ENCODE peak calls at places on chromosomes 12 and 14, in five cellular contexts. Z is PC-3, A is mesothelial cell of epicardium, E is AG09319, C is tibial nerve. D is an unnamed sample.

GRCh38 chr12:128743911-128744310 is 79.8 kb downstream of the SLC15A4 start:
- DNase-seq in C (no peak), Z (no peak), A (no peak), E (no peak), D (no peak)

GRCh38 chr14:92317511-92317910 is 5.5 kb upstream of the SLC24A4 start:
- DNase-seq in A (no peak), C (no peak), E (no peak), Z (peak; percentile 7), D (no peak)

GRCh38 chr14:55600784-55601561 is 21.0 kb downstream of the KTN1 start:
- DNase-seq in Z (peak; percentile 82), A (no peak), E (no peak), C (no peak), D (no peak)

GRCh38 chr14:47929334-47929733 is 253.9 kb upstream of the MDGA2 start:
- DNase-seq in E (no peak), A (no peak), C (no peak), Z (no peak), D (no peak)

GRCh38 chr14:85024931-85025330 is 505.0 kb upstream of the FLRT2 start:
- DNase-seq in Z (no peak), C (no peak), E (no peak), A (no peak), D (no peak)

GRCh38 chr12:93061414-93062099 is 132.5 kb upstream of the EEA1 start:
- DNase-seq in A (no peak), Z (no peak), E (no peak), C (no peak), D (no peak)

GRCh38 chr14:67241416-67242362 is at the start of gene PALS1:
- DNase-seq in E (peak; percentile 47), Z (peak; percentile 81), C (peak; percentile 23), A (no peak), D (peak; percentile 73)

GRCh38 chr14:77139540-77140342 is 1.9 kb downstream of the ZDHHC22 start:
- DNase-seq in Z (peak; percentile 52), E (no peak), C (no peak), A (no peak), D (peak; percentile 56)

GRCh38 chr12:103499571-103499970 is 3.8 kb upstream of the C12orf42 start:
- DNase-seq in C (no peak), E (no peak), Z (peak; percentile 43), A (no peak), D (no peak)

GRCh38 chr12:123931686-123932321 is 40.8 kb downstream of the CCDC92 start:
- DNase-seq in E (no peak), C (no peak), Z (no peak), A (no peak), D (no peak)

GRCh38 chr14:102471921-102472814 is 37.4 kb downstream of the ANKRD9 start:
- DNase-seq in C (no peak), A (no peak), E (no peak), Z (no peak), D (no peak)

GRCh38 chr14:95875831-95876768 is 532 bp upstream of the TUNAR start:
- DNase-seq in Z (no peak), C (no peak), E (no peak), A (no peak), D (peak; percentile 27)

GRCh38 chr12:113467154-113467513 is 4.5 kb downstream of the LHX5 start:
- DNase-seq in Z (no peak), A (no peak), C (no peak), E (no peak), D (no peak)

GRCh38 chr12:12872934-12873275 is 18.5 kb upstream of the GPRC5A start:
- DNase-seq in C (no peak), Z (peak; percentile 81), A (no peak), E (no peak), D (no peak)

GRCh38 chr12:68007466-68007865 is 18.2 kb downstream of the IFNG-AS1 start:
- DNase-seq in C (no peak), A (no peak), E (peak; percentile 48), Z (no peak), D (no peak)

GRCh38 chr12:95733156-95733825 is 57.3 kb downstream of the NTN4 start:
- DNase-seq in A (no peak), C (no peak), Z (peak; percentile 78), E (no peak), D (no peak)

GRCh38 chr12:101781834-101782543 is 42.7 kb upstream of the SYCP3 start:
- DNase-seq in Z (no peak), C (no peak), A (no peak), E (no peak), D (no peak)

GRCh38 chr14:22549981-22550670 is 38.9 kb downstream of the DAD1 start:
- DNase-seq in E (no peak), C (no peak), Z (peak; percentile 78), A (no peak), D (no peak)

GRCh38 chr12:117049295-117049694 is 49.9 kb downstream of the TESC start:
- DNase-seq in Z (no peak), E (no peak), C (no peak), A (no peak), D (no peak)

GRCh38 chr12:76558684-76559276 is 791 bp downstream of the OSBPL8 start:
- DNase-seq in Z (peak; percentile 50), E (no peak), C (peak; percentile 20), A (peak; percentile 19), D (peak; percentile 62)

GRCh38 chr12:79407671-79408622 is 282.8 kb downstream of the PAWR start:
- DNase-seq in A (peak; percentile 24), C (peak; percentile 23), Z (peak; percentile 94), E (peak; percentile 73), D (no peak)

GRCh38 chr14:56774503-56774902 is 35.8 kb downstream of the OTX2 start:
- DNase-seq in A (no peak), Z (no peak), E (no peak), C (no peak), D (no peak)

GRCh38 chr12:66011731-66012130 is 118.8 kb downstream of the LLPH start:
- DNase-seq in A (no peak), E (peak; percentile 30), C (no peak), Z (no peak), D (no peak)

GRCh38 chr12:54526800-54527630 is 22.4 kb upstream of the PDE1B start:
- DNase-seq in A (no peak), E (no peak), Z (peak; percentile 44), C (no peak), D (no peak)
- TF ChIP-seq CTCF in A (peak; percentile 38), E (peak; percentile 34), Z (peak; percentile 83), C (peak; percentile 15), D (no peak)

GRCh38 chr12:108099085-108099484 is 30.0 kb upstream of the WSCD2 start:
- DNase-seq in C (no peak), A (no peak), Z (peak; percentile 19), E (no peak), D (no peak)
- TF ChIP-seq CTCF in C (peak; percentile 44), A (no peak), Z (peak; percentile 37), E (peak; percentile 10), D (no peak)

GRCh38 chr12:7060353-7060954 is at the start of gene C1S:
- DNase-seq in A (no peak), E (peak; percentile 98), C (peak; percentile 85), Z (peak; percentile 44), D (no peak)
- TF ChIP-seq CTCF in A (peak; percentile 45), E (peak; percentile 93), C (peak; percentile 97), Z (peak; percentile 48), D (no peak)

GRCh38 chr12:51820721-51821422 is 27.6 kb downstream of the FIGNL2 start:
- DNase-seq in C (no peak), Z (peak; percentile 74), E (peak; percentile 46), A (peak; percentile 66), D (peak; percentile 74)
- TF ChIP-seq CTCF in C (no peak), Z (peak; percentile 46), E (peak; percentile 17), A (no peak), D (no peak)

GRCh38 chr12:38157933-38158401 is 158.6 kb upstream of the ALG10B start:
- DNase-seq in E (no peak), A (no peak), C (no peak), Z (no peak), D (no peak)
- TF ChIP-seq CTCF in E (no peak), A (no peak), C (no peak), Z (no peak), D (no peak)

DNA sequence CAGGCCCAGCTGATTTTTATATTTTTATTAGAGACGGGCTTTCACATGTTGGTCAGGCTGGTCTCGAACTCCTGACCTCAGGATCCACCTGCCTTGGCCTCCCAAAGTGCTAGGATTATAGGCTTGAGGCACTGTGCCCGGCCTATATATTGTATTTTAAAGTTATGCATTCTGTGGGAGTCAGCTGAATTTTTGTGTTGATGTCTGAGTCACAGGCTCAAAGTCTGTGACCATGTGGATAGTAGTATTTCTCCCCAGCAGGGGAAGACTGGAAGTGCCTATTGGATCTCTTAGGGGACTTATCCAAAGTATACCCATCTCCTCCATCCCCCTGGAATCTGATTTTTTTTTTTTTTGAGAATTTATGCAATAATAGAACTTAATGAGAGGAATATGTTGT is 43.8 kb upstream of the ATF1 start:
- DNase-seq in Z (no peak), E (no peak), A (no peak), C (no peak), D (no peak)
- TF ChIP-seq CTCF in Z (no peak), E (no peak), A (no peak), C (no peak), D (no peak)

GRCh38 chr14:93957333-93957710 is 19.0 kb downstream of the ASB2 start:
- DNase-seq in Z (no peak), E (no peak), A (no peak), C (no peak), D (no peak)

GRCh38 chr14:93957751-93958566 is 18.4 kb downstream of the ASB2 start:
- DNase-seq in E (no peak), Z (no peak), C (no peak), A (no peak), D (no peak)

GRCh38 chr14:93954900-93955891 is 21.2 kb downstream of the ASB2 start:
- DNase-seq in E (no peak), A (no peak), C (no peak), Z (no peak), D (no peak)

GRCh38 chr14:93956082-93956481 is 20.3 kb downstream of the ASB2 start:
- DNase-seq in C (no peak), Z (no peak), E (no peak), A (no peak), D (no peak)

DNA sequence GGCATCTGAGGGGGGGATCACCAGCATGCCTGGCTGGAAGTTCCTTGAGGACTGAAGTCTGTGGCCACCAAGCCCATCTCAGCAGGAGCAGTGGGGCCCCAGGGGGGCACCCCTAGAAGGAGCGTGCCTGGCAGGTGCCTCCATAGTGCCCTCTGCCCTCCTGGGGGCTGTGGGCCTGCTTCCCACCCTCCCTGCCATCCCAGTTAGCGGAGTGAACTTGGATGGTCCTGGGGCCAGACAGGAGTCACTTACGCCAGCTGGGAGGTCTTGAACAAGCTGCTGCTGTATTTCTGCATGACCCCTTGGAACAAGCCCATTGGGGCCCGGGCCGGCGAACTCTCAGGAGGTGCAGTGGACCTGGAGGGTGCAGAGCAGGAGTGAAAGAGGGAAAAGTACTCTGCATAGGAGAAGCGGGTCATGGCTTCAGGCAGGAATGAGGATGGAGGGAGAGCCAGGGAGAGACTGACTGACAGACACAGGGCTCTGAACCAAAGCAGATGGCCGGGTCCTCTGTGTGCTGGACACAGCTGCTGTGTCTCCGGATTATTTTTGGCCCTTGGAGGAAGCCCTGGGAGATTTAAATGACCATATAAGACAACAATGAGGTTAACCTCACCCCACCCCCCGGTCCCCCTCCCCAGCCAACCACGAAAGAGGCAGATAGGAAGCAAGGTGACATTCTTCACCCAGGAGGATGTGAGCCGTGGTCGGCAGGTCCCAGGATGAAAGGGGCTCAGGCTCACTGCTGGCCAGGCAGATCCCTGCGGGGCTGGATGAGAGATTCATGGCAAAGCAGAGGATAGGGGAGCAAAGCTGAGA is 19.6 kb downstream of the ASB2 start:
- DNase-seq in E (no peak), Z (no peak), C (no peak), A (no peak), D (no peak)
- TF ChIP-seq CTCF in E (no peak), Z (no peak), C (no peak), A (no peak), D (no peak)

D was measured in activated B cell treated with CpG ODN at 0.5 μM for 24 hours.